ENCODE peak calls at places on chromosomes 13 and 19, in five cellular contexts. N is adrenal gland; Z is H1; M is CD4-positive, alpha-beta memory T cell; B is astrocyte. K is an unnamed sample. For H3K4me1, the result is how much of the 10 kb centered on the place peaks cover.

GRCh38 chr13:95301947-95302386 is 716 bp upstream of the ABCC4 start:
- DNase-seq in N (no peak), Z (no peak), M (no peak), B (peak), K (no peak)

GRCh38 chr13:23567792-23568480 is 2.3 kb upstream of the TNFRSF19 start:
- DNase-seq in N (no peak), Z (no peak), M (no peak), B (no peak), K (no peak)

GRCh38 chr19:41940443-41941409 is 12.5 kb upstream of the ERFL start:
- DNase-seq in N (no peak), Z (no peak), M (no peak), B (no peak), K (no peak)

GRCh38 chr13:86922936-86923335 is 748.2 kb upstream of the SLITRK5 start:
- DNase-seq in N (no peak), Z (no peak), M (no peak), B (peak), K (no peak)

GRCh38 chr19:1854542-1855039 is 6.3 kb upstream of the REXO1 start:
- DNase-seq in N (peak), Z (no peak), M (no peak), B (no peak), K (no peak)

GRCh38 chr19:47111081-47111589 is 2.4 kb downstream of the ZC3H4 start:
- DNase-seq in N (no peak), Z (no peak), M (peak), B (no peak), K (no peak)

GRCh38 chr19:925087-925911 is 536 bp upstream of the ARID3A start:
- DNase-seq in N (peak), Z (peak), M (peak), B (peak), K (no peak)

GRCh38 chr19:46775642-46776258 is 12.6 kb downstream of the SLC1A5 start:
- DNase-seq in N (no peak), Z (no peak), M (no peak), B (no peak), K (no peak)

GRCh38 chr13:73141292-73141771 is 82.5 kb downstream of the KLF5 start:
- DNase-seq in N (no peak), Z (no peak), M (no peak), B (peak), K (no peak)

GRCh38 chr19:23522431-23522830 is 127.2 kb upstream of the ZNF91 start:
- DNase-seq in N (no peak), Z (no peak), M (no peak), B (no peak), K (no peak)

GRCh38 chr13:32228330-32229041 is 86.7 kb downstream of the ZAR1L start:
- DNase-seq in N (no peak), Z (no peak), M (no peak), B (peak), K (no peak)

GRCh38 chr13:62294210-62294609 is 878.6 kb upstream of the PCDH20 start:
- DNase-seq in N (no peak), Z (no peak), M (no peak), B (peak), K (no peak)

GRCh38 chr13:26423634-26424033 is 133.8 kb upstream of the WASF3 start:
- DNase-seq in N (no peak), Z (no peak), M (no peak), B (peak), K (no peak)

GRCh38 chr19:11456659-11457058 is 21.2 kb downstream of the PRKCSH start:
- DNase-seq in N (no peak), Z (no peak), M (no peak), B (no peak), K (no peak)

GRCh38 chr19:11452814-11453335 is 17.4 kb downstream of the PRKCSH start:
- DNase-seq in N (no peak), Z (no peak), M (no peak), B (no peak), K (no peak)

GRCh38 chr19:11451942-11452813 is 16.7 kb downstream of the PRKCSH start:
- DNase-seq in N (no peak), Z (no peak), M (no peak), B (no peak), K (no peak)

GRCh38 chr19:11451327-11451941 is 16.0 kb downstream of the PRKCSH start:
- DNase-seq in N (no peak), Z (no peak), M (no peak), B (no peak), K (no peak)

DNA sequence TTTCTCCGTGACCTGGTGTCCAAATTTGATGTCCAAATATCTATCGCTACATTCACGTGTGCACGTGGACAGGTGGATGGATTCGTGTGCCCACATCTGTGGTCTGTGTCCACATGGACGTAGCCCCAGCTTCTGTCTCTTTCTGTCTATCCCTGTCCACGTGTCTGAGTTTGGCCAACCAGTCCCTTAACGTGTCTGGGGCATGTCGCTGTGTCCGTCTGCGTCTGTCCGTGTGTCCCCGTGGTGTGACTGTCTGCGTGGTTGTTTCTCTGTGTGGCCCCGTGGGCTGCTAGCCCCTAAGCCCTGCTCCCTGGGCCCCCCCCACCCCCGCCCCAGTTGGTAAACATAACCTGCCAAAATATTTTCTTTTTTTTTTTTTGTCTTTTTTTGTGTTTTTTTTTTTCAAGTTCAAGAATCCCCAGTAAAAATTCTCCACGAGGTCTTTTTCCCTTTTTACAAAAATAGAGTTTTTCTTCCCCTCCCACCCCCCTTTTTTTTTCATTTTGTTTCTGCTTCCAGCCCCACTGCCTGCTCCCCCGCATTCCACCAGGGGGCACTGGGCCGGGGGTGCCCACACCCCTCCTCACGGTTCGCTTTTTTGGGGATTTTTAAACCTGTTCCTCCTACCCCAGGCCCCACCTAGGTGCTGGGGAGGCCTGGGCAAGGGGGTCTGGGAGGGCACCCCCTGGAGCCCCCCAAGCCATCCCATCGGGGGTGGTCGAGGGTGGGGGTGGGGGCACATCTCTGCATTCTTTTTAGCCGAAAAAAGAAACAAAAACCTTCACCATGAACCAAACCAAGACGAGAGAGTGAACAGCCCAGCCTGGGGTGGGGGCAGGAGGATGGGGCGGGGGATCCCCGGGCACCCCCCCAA is 18.3 kb downstream of the PRKCSH start:
- DNase-seq in N (no peak), Z (peak), M (no peak), B (no peak), K (no peak)
- H3K4me3 ChIP-seq in N (no peak), Z (no peak), M (no peak), B (no peak), K (no peak)

GRCh38 chr19:6731822-6732221 is 5.6 kb downstream of the GPR108 start:
- DNase-seq in N (no peak), Z (no peak), M (no peak), B (no peak), K (no peak)
- H3K4me1 ChIP-seq in N (under half), Z (under half), M (under half), B (under half), K (under half)

DNA sequence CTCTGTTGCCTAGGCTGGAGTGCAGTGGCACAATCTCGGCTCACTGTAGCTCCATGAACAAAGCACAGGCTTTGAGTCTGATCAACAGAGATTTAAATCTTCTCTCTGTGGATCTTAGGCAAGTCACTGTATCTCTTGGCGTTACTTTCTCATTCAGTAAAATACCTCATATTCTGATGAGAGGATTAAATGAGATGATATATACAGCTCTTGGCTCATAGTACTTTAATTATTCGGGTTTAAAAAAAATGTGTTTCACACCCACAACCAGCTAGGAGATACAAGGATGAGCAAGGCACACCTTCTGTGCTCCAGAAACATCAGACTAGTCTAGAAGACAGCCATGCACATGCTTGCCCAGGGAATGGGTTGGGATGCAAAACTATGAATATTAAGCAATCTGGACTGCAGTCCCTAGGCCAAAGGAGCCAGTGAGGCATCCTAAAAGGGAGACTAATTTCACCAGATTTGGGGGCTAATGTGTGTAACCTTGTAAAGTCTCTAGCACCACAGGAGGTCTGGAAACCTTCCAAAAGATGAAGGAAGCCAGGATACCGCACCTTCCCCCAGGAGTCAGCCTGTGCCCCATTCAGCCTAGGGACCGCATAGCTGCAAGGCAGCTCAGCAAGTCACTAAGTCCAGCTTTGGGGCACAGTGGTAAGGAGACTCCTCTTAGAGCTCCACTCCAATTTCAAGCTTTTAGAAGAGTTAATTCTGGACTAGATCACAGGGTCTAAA is 2.5 kb downstream of the VPS36 start:
- DNase-seq in N (no peak), Z (no peak), M (no peak), B (no peak), K (no peak)
- H3K4me3 ChIP-seq in N (no peak), Z (no peak), M (no peak), B (no peak), K (no peak)

DNA sequence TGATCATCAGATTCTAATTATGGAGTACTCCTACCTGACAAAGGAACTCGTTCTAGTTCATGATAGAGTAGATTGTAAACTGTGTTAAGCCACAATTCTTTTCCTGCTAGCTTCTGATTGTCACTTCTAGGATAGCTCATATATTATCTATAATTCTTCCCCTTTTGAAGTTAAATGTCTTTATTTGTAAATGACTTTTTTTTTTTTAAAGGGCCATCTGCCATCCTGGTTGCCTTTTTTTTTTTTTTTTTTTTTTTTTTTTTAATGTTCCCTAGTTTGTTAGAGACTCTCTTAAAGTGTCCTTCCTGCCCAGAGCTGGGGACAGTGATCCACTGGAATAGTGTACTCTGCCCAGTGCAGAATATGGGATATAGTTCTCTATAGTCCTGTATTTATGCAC is 4.3 kb downstream of the CHAMP1 start:
- DNase-seq in N (no peak), Z (no peak), M (no peak), B (no peak), K (no peak)
- H3K4me1 ChIP-seq in N (under half), Z (under half), M (half or more), B (under half), K (half or more)

GRCh38 chr19:18386543-18387251 is 739 bp downstream of the GDF15 start:
- DNase-seq in N (no peak), Z (no peak), M (no peak), B (no peak), K (no peak)
- H3K4me3 ChIP-seq in N (no peak), Z (no peak), M (no peak), B (peak), K (peak)

GRCh38 chr13:48595330-48596127 is 58.2 kb upstream of the CYSLTR2 start:
- DNase-seq in N (peak), Z (peak), M (peak), B (peak), K (no peak)

GRCh38 chr13:48593551-48593950 is 60.2 kb upstream of the CYSLTR2 start:
- DNase-seq in N (no peak), Z (no peak), M (no peak), B (no peak), K (no peak)

GRCh38 chr13:48596128-48596429 is 57.6 kb upstream of the CYSLTR2 start:
- DNase-seq in N (no peak), Z (no peak), M (no peak), B (no peak), K (no peak)

GRCh38 chr13:48591889-48592725 is 59.2 kb upstream of the RCBTB2 start:
- DNase-seq in N (no peak), Z (no peak), M (no peak), B (no peak), K (no peak)

DNA sequence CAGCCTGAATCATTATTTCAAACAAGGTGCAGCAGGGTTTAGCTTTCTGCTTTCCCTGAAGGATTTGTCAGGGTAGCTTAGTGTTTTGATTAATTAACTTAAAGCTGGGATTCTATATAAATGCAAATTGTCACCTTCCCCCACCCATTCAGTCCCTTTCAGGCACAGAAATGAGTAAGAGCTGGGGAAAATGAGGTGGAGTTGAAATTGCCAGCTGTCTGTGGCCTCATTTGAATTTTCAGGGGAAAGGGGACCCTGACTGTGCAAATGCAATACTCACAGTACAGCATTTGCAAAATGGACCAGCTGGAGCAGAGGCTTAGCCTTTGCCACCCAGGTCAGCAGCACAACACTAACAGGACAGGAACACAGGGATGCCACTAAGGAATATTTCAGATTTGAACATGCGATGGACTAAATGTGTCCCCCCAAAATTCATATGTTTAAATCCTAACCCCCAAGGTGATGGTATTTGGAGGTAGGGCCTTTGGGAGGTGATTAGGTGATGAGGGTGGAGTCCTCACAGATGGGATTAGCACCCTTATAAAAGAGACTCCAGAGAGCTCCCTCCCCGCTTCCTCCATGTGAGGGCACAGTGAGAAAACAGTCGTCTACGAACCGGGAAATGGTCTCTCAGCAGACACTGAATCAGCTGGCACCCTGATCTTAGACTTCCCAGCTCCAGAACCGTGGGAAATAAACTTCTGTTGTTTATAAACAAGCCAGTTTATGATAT is 59.5 kb upstream of the CYSLTR2 start:
- DNase-seq in N (no peak), Z (no peak), M (no peak), B (no peak), K (no peak)
- H3K4me1 ChIP-seq in N (under half), Z (under half), M (under half), B (under half), K (under half)

GRCh38 chr19:36257512-36257876 is 42.6 kb downstream of the ZNF146 start:
- DNase-seq in N (peak), Z (peak), M (no peak), B (no peak), K (no peak)
- H3K4me3 ChIP-seq in N (no peak), Z (no peak), M (no peak), B (peak), K (peak)

DNA sequence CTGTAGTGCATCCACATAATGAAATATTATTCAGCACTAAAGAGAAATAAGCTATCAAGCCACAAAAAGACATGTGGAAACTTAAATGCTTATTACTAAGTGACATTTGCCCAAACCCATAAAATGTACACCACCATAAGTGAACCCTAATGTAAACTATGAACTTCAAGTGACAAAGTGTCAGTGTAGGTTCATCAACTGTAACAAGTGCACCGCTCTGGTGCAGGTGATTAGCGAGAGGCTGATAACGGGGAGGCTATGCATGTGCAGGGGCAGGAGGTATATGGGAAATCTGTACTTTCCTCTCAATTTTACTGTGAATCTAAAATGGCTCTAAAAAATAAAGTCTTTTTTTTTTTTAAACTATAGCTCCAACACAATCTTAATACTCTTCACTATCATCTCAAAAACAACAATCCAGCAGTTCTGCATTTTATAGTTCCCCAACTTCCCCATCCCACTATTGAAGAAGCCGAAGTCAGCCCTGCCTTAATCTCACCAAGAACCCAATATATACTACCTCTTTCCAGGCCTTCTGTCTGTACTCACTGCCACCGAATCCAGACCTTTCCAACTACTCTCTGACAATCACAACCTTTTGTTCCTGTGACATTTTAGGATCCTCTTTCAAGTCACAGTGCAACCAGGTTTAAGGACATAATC is 22.6 kb downstream of the ELF1 start:
- DNase-seq in N (no peak), Z (no peak), M (no peak), B (no peak), K (no peak)
- H3K4me1 ChIP-seq in N (under half), Z (under half), M (half or more), B (under half), K (under half)

GRCh38 chr13:78603240-78603947 is at the start of gene POU4F1:
- DNase-seq in N (no peak), Z (peak), M (peak), B (no peak), K (no peak)
- H3K4me3 ChIP-seq in N (no peak), Z (peak), M (peak), B (no peak), K (peak)

GRCh38 chr13:97266734-97267417 is 44.7 kb downstream of the MBNL2 start:
- DNase-seq in N (no peak), Z (no peak), M (no peak), B (peak), K (no peak)

GRCh38 chr13:97272526-97272925 is 50.4 kb downstream of the MBNL2 start:
- DNase-seq in N (no peak), Z (no peak), M (no peak), B (no peak), K (no peak)

GRCh38 chr13:97267418-97268059 is 45.4 kb downstream of the MBNL2 start:
- DNase-seq in N (no peak), Z (peak), M (no peak), B (no peak), K (no peak)

GRCh38 chr13:97268772-97269171 is 46.6 kb downstream of the MBNL2 start:
- DNase-seq in N (no peak), Z (no peak), M (no peak), B (no peak), K (no peak)

DNA sequence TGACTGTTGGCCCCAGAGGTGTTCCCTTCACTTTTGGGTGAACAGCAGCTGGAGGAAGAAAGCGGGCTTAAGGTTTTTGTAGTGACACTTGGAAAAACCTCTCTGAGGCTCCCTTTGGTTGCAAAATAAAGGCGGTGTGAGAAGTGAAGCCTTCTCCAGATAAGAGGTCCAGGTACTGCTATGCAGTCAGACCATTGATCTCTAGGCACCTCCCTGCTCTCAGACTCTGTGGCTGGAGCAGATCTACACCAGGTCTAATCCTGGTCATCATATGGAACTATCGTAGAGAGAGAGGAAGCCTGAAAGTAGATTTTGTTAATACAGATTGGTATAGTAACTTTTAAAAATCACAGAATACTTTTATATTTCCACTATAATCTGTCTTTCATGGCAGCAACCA is 47.5 kb downstream of the MBNL2 start:
- DNase-seq in N (no peak), Z (no peak), M (no peak), B (no peak), K (no peak)
- H3K4me1 ChIP-seq in N (under half), Z (under half), M (under half), B (half or more), K (half or more)